ENCODE peak calls at places on chromosomes 1 and 21, in four cellular contexts. One of them, this sample, is unnamed.

GRCh38 chr1:22808846-22809501 is 98.3 kb downstream of the EPHB2 start:
- DNase-seq in HepG2: no peak
- DNase-seq in GM12878: no peak
- DNase-seq in K562: no peak
- DNase-seq in this sample: peak

GRCh38 chr1:28249013-28249870 is 10.1 kb upstream of the SESN2 start:
- DNase-seq in HepG2: no peak
- DNase-seq in GM12878: no peak
- DNase-seq in K562: peak
- DNase-seq in this sample: peak

GRCh38 chr1:111989531-111990025 is at the start of gene KCND3:
- DNase-seq in HepG2: no peak
- DNase-seq in GM12878: no peak
- DNase-seq in K562: no peak
- DNase-seq in this sample: peak

GRCh38 chr21:45356251-45356650 is 48.7 kb upstream of the COL18A1 start:
- DNase-seq in HepG2: peak
- DNase-seq in GM12878: no peak
- DNase-seq in K562: peak
- DNase-seq in this sample: no peak

GRCh38 chr1:207298666-207299065 is 22.8 kb upstream of the CD55 start:
- DNase-seq in HepG2: no peak
- DNase-seq in GM12878: no peak
- DNase-seq in K562: no peak
- DNase-seq in this sample: no peak

GRCh38 chr1:28580706-28581530 is 11.1 kb upstream of the RAB42 start:
- DNase-seq in HepG2: peak
- DNase-seq in GM12878: no peak
- DNase-seq in K562: peak
- DNase-seq in this sample: peak

GRCh38 chr1:167629681-167630567 is at the start of gene RCSD1:
- DNase-seq in HepG2: no peak
- DNase-seq in GM12878: no peak
- DNase-seq in K562: peak
- DNase-seq in this sample: peak

GRCh38 chr1:55002686-55003085 is 4.0 kb downstream of the BSND start:
- DNase-seq in HepG2: no peak
- DNase-seq in GM12878: no peak
- DNase-seq in K562: no peak
- DNase-seq in this sample: no peak

GRCh38 chr1:9905010-9905409 is 5.1 kb downstream of the CTNNBIP1 start:
- DNase-seq in HepG2: no peak
- DNase-seq in GM12878: no peak
- DNase-seq in K562: no peak
- DNase-seq in this sample: no peak

GRCh38 chr1:41695118-41695517 is 210.6 kb upstream of the EDN2 start:
- DNase-seq in HepG2: no peak
- DNase-seq in GM12878: no peak
- DNase-seq in K562: no peak
- DNase-seq in this sample: peak

GRCh38 chr1:119859647-119860046 is 36.7 kb downstream of the ADAM30 start:
- DNase-seq in HepG2: no peak
- DNase-seq in GM12878: no peak
- DNase-seq in K562: peak
- DNase-seq in this sample: no peak

GRCh38 chr1:201089621-201090020 is 22.6 kb downstream of the CACNA1S start:
- DNase-seq in HepG2: no peak
- DNase-seq in GM12878: no peak
- DNase-seq in K562: no peak
- DNase-seq in this sample: no peak

GRCh38 chr1:88774151-88774556 is 90.1 kb downstream of the PKN2 start:
- DNase-seq in HepG2: peak
- DNase-seq in GM12878: no peak
- DNase-seq in K562: no peak
- DNase-seq in this sample: no peak

GRCh38 chr1:232905324-232906034 is 44.9 kb upstream of the NTPCR start:
- DNase-seq in HepG2: no peak
- DNase-seq in GM12878: no peak
- DNase-seq in K562: peak
- DNase-seq in this sample: no peak

GRCh38 chr1:228259951-228260350 is 52.1 kb downstream of the OBSCN start:
- DNase-seq in HepG2: peak
- DNase-seq in GM12878: no peak
- DNase-seq in K562: peak
- DNase-seq in this sample: no peak

GRCh38 chr1:91916811-91917460 is 31.0 kb upstream of the TGFBR3 start:
- DNase-seq in HepG2: no peak
- DNase-seq in GM12878: no peak
- DNase-seq in K562: no peak
- DNase-seq in this sample: no peak

GRCh38 chr1:3012511-3013291 is 8.6 kb upstream of the ACTRT2 start:
- DNase-seq in HepG2: peak
- DNase-seq in GM12878: no peak
- DNase-seq in K562: peak
- DNase-seq in this sample: peak

GRCh38 chr1:38962113-38962512 is 20.5 kb upstream of the RHBDL2 start:
- DNase-seq in HepG2: no peak
- DNase-seq in GM12878: no peak
- DNase-seq in K562: no peak
- DNase-seq in this sample: no peak

GRCh38 chr21:35696644-35697043 is 363.7 kb downstream of the SETD4 start:
- DNase-seq in HepG2: no peak
- DNase-seq in GM12878: no peak
- DNase-seq in K562: no peak
- DNase-seq in this sample: no peak

GRCh38 chr1:113467991-113468390 is 77.7 kb downstream of the MAGI3 start:
- DNase-seq in HepG2: no peak
- DNase-seq in GM12878: no peak
- DNase-seq in K562: no peak
- DNase-seq in this sample: no peak

GRCh38 chr1:45326627-45327591 is at the start of gene HPDL:
- DNase-seq in HepG2: no peak
- DNase-seq in GM12878: no peak
- DNase-seq in K562: no peak
- DNase-seq in this sample: peak

GRCh38 chr1:47388548-47389238 is 27.4 kb upstream of the FOXE3 start:
- DNase-seq in HepG2: peak
- DNase-seq in GM12878: no peak
- DNase-seq in K562: peak
- DNase-seq in this sample: peak

GRCh38 chr1:145994391-145995120 is 1.8 kb downstream of the TXNIP start:
- DNase-seq in HepG2: no peak
- DNase-seq in GM12878: no peak
- DNase-seq in K562: peak
- DNase-seq in this sample: no peak

GRCh38 chr1:68015960-68016359 is 34.5 kb downstream of the DIRAS3 start:
- DNase-seq in HepG2: no peak
- DNase-seq in GM12878: no peak
- DNase-seq in K562: no peak
- DNase-seq in this sample: no peak

GRCh38 chr21:30625449-30625848 is 5.0 kb downstream of the KRTAP20-4 start:
- DNase-seq in HepG2: no peak
- DNase-seq in GM12878: no peak
- DNase-seq in K562: no peak
- DNase-seq in this sample: no peak

GRCh38 chr1:248756151-248756550 is 592 bp upstream of the LYPD8 start:
- DNase-seq in HepG2: no peak
- DNase-seq in GM12878: no peak
- DNase-seq in K562: no peak
- DNase-seq in this sample: no peak

GRCh38 chr1:248753715-248754280 is 1.8 kb downstream of the LYPD8 start:
- DNase-seq in HepG2: no peak
- DNase-seq in GM12878: no peak
- DNase-seq in K562: no peak
- DNase-seq in this sample: no peak

GRCh38 chr1:248756636-248757035 is 1.1 kb upstream of the LYPD8 start:
- DNase-seq in HepG2: no peak
- DNase-seq in GM12878: no peak
- DNase-seq in K562: no peak
- DNase-seq in this sample: no peak

GRCh38 chr1:248757784-248758195 is 2.2 kb upstream of the LYPD8 start:
- DNase-seq in HepG2: peak
- DNase-seq in GM12878: no peak
- DNase-seq in K562: no peak
- DNase-seq in this sample: no peak

DNA sequence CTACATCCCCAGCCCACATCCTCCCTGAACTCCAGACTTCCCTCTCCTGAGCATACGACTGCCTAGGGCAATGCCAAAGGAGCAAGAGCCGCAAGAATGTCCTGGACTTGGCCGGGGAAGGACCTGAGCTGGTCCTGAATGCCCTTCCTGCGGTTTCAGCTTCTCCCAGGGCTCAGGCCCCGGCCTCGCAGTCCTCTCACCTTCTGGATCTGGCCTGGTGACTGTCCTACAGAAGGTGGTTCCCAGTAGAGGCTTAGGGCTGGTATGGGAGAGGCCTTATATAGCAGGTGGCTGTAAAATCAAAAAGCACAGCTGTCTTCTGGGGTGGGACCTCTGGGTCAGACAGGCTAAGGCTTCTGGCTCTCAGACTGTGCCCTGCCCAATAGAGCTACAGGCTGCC is at the start of gene LYPD8:
- DNase-seq in HepG2: no peak
- DNase-seq in GM12878: no peak
- DNase-seq in K562: no peak
- DNase-seq in this sample: no peak
- TF ChIP-seq CHD2 in HepG2: no peak
- TF ChIP-seq CHD2 in GM12878: no peak
- TF ChIP-seq CHD2 in K562: no peak
- TF ChIP-seq CHD2 in this sample: no peak

GRCh38 chr1:1906185-1907097 is 8.6 kb upstream of the CALML6 start:
- DNase-seq in HepG2: peak
- DNase-seq in GM12878: no peak
- DNase-seq in K562: peak
- DNase-seq in this sample: peak
- TF ChIP-seq POLR2AphosphoS5 in HepG2: no peak
- TF ChIP-seq POLR2AphosphoS5 in GM12878: no peak
- TF ChIP-seq POLR2AphosphoS5 in K562: no peak
- TF ChIP-seq POLR2AphosphoS5 in this sample: no peak

DNA sequence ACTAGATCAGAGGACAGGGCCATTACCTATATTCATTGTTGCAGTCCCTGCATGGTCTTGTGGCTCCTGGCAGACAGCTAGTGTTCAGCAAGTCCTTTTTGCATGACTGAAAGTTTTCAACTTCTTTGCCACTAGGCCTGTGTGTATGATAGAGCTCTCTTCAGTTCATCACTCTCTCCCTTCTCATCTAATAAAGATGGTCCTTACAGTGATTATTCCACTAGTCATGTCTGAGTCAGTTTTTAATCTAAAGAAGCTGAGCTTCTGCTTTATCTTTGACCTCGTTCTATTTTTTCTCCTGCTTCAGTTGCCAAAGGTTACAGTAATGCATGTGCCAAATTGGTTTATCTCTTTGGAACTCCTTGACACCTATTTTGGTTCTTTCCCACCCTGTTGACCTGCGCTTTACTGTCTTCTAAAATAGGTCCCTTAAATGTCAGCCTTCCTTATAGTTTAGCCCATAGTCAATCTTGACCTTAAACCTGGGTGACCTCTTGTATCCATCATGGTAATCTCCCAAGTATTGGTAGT is 6.4 kb downstream of the CXADR start:
- DNase-seq in HepG2: no peak
- DNase-seq in GM12878: no peak
- DNase-seq in K562: no peak
- DNase-seq in this sample: no peak
- TF ChIP-seq CHD2 in HepG2: no peak
- TF ChIP-seq CHD2 in GM12878: no peak
- TF ChIP-seq CHD2 in K562: no peak
- TF ChIP-seq CHD2 in this sample: no peak

GRCh38 chr1:235881930-235882700 is 15.4 kb upstream of the LYST start:
- DNase-seq in HepG2: no peak
- DNase-seq in GM12878: no peak
- DNase-seq in K562: no peak
- DNase-seq in this sample: no peak

GRCh38 chr1:235875236-235875635 is 8.5 kb upstream of the LYST start:
- DNase-seq in HepG2: no peak
- DNase-seq in GM12878: no peak
- DNase-seq in K562: no peak
- DNase-seq in this sample: no peak

GRCh38 chr1:235874226-235874625 is 7.5 kb upstream of the LYST start:
- DNase-seq in HepG2: no peak
- DNase-seq in GM12878: no peak
- DNase-seq in K562: no peak
- DNase-seq in this sample: no peak

GRCh38 chr1:235876292-235876914 is 9.7 kb upstream of the LYST start:
- DNase-seq in HepG2: no peak
- DNase-seq in GM12878: no peak
- DNase-seq in K562: no peak
- DNase-seq in this sample: no peak

DNA sequence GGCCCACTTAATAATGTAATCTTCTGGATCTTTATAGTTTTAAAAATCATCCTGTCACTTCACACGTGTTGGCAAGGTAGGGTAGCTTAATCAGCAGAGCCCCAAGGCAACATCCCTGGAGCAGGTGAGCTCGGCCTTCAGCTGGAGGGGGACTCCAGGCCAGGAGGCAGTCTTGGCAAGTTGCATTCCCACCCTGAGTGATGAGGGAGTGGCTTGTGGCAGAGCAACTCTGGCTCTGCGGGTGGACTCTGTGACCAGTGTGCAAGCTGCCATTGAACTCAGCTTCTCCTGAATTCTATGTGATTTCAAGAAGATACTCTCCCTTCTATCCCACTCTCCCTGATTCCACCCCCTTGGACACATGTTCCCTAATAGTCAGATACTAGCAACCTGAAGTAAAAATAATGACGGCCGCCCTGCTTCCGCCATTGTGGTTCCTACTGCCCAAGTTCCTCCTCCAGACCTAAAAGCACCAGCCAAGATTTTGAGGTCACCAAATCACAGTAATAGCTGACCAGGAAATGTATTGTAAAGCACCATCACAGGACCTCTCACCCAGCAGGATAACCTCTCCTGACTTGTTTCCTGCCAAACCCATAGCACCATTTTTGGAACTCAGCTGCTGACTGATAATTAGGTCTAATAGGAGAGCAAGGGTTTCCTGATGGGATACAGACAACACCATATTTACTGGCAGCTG is 11.5 kb upstream of the LYST start:
- DNase-seq in HepG2: no peak
- DNase-seq in GM12878: no peak
- DNase-seq in K562: no peak
- DNase-seq in this sample: no peak
- TF ChIP-seq POLR2AphosphoS5 in HepG2: no peak
- TF ChIP-seq POLR2AphosphoS5 in GM12878: no peak
- TF ChIP-seq POLR2AphosphoS5 in K562: no peak
- TF ChIP-seq POLR2AphosphoS5 in this sample: no peak

This sample was measured in SK-N-SH.